ENCODE peak calls at places on chromosome X, in four cellular contexts. Q is K562, G is GM12878, F is HepG2. L is an unnamed sample.

GRCh38 chrX:137432609-137433008 is 133.3 kb upstream of the ZIC3 start:
- DNase-seq in F (peak; percentile 0), G (no peak), Q (peak; percentile 35), L (peak; percentile 52)

GRCh38 chrX:82230013-82230412 is 1028.1 kb downstream of the SH3BGRL start:
- DNase-seq in G (no peak), F (no peak), Q (no peak), L (no peak)

GRCh38 chrX:70592091-70592490 is 147.5 kb downstream of the DLG3 start:
- DNase-seq in G (no peak), Q (no peak), F (no peak), L (no peak)

GRCh38 chrX:109797311-109797975 is 64.4 kb upstream of the ACSL4 start:
- DNase-seq in F (peak; percentile 54), G (no peak), Q (no peak), L (no peak)

GRCh38 chrX:155056877-155057792 is 13.8 kb downstream of the CMC4 start:
- DNase-seq in Q (peak; percentile 52), G (peak; percentile 24), F (peak; percentile 43), L (peak; percentile 66)

GRCh38 chrX:113747274-113747973 is 836.5 kb upstream of the HTR2C start:
- DNase-seq in Q (no peak), G (no peak), F (no peak), L (no peak)

GRCh38 chrX:151180400-151180799 is 4.0 kb downstream of the GPR50 start:
- DNase-seq in Q (no peak), F (no peak), G (no peak), L (no peak)

GRCh38 chrX:150197388-150197787 is 165.7 kb upstream of the MAMLD1 start:
- DNase-seq in F (no peak), Q (no peak), G (no peak), L (no peak)

GRCh38 chrX:139766545-139766983 is 58.6 kb upstream of the MCF2 start:
- DNase-seq in F (no peak), Q (no peak), G (peak; percentile 8), L (no peak)

GRCh38 chrX:45667666-45668065 is 467.0 kb upstream of the DIPK2B start:
- DNase-seq in F (no peak), Q (no peak), G (no peak), L (no peak)

GRCh38 chrX:71301195-71301924 is at the start of gene ITGB1BP2:
- DNase-seq in Q (peak; percentile 11), F (peak; percentile 43), G (no peak), L (no peak)

GRCh38 chrX:44889824-44890223 is 16.8 kb downstream of the KDM6A start:
- DNase-seq in Q (no peak), G (no peak), F (no peak), L (no peak)

GRCh38 chrX:110145854-110146253 is 142.9 kb downstream of the TMEM164 start:
- DNase-seq in Q (peak; percentile 19), F (no peak), G (no peak), L (peak; percentile 10)

GRCh38 chrX:1600406-1601050 is 9.1 kb downstream of the AKAP17A start:
- DNase-seq in Q (no peak), F (no peak), G (no peak), L (no peak)

GRCh38 chrX:47191331-47191730 is 2.3 kb upstream of the UBA1 start:
- DNase-seq in Q (no peak), F (no peak), G (no peak), L (peak; percentile 17)

GRCh38 chrX:153477039-153477438 is 6.7 kb upstream of the HAUS7 start:
- DNase-seq in G (no peak), Q (no peak), F (no peak), L (no peak)

GRCh38 chrX:154000051-154000450 is 19.7 kb downstream of the IRAK1 start:
- DNase-seq in F (no peak), Q (no peak), G (no peak), L (no peak)

GRCh38 chrX:16819634-16820033 is 33.4 kb downstream of the TXLNG start:
- DNase-seq in G (no peak), F (no peak), Q (no peak), L (no peak)

GRCh38 chrX:133053854-133054565 is 42.9 kb downstream of the USP26 start:
- DNase-seq in F (no peak), Q (no peak), G (no peak), L (no peak)

GRCh38 chrX:18620349-18620748 is 51.6 kb downstream of the RS1 start:
- DNase-seq in G (peak; percentile 7), Q (no peak), F (peak; percentile 78), L (no peak)

GRCh38 chrX:630007-630921 is at the start of gene SHOX:
- DNase-seq in F (no peak), Q (no peak), G (no peak), L (peak; percentile 46)

GRCh38 chrX:63930140-63930539 is 145.1 kb upstream of the ARHGEF9 start:
- DNase-seq in G (no peak), F (no peak), Q (no peak), L (peak; percentile 13)

GRCh38 chrX:136525738-136526606 is 6.0 kb upstream of the VGLL1 start:
- DNase-seq in Q (no peak), G (no peak), F (no peak), L (no peak)

GRCh38 chrX:108696690-108697089 is 39.7 kb downstream of the IRS4 start:
- DNase-seq in F (no peak), Q (no peak), G (no peak), L (no peak)

GRCh38 chrX:108701633-108702032 is 34.7 kb downstream of the IRS4 start:
- DNase-seq in Q (no peak), G (no peak), F (no peak), L (no peak)

GRCh38 chrX:108704839-108705238 is 31.5 kb downstream of the IRS4 start:
- DNase-seq in F (no peak), Q (no peak), G (no peak), L (no peak)

GRCh38 chrX:108699368-108699767 is 37.0 kb downstream of the IRS4 start:
- DNase-seq in F (peak; percentile 13), G (peak; percentile 7), Q (peak; percentile 5), L (no peak)
- TF ChIP-seq CTCF in F (peak; percentile 33), G (peak; percentile 23), Q (peak; percentile 22), L (no peak)

GRCh38 chrX:24264383-24264782 is 49.5 kb downstream of the SUPT20HL2 start:
- DNase-seq in Q (no peak), G (no peak), F (no peak), L (no peak)

GRCh38 chrX:24262309-24262708 is 51.6 kb downstream of the SUPT20HL2 start:
- DNase-seq in G (no peak), Q (no peak), F (no peak), L (no peak)

GRCh38 chrX:24268786-24269185 is 45.1 kb downstream of the SUPT20HL2 start:
- DNase-seq in G (no peak), F (no peak), Q (no peak), L (no peak)

GRCh38 chrX:24271262-24271661 is 42.6 kb downstream of the SUPT20HL2 start:
- DNase-seq in G (no peak), F (no peak), Q (no peak), L (no peak)

DNA sequence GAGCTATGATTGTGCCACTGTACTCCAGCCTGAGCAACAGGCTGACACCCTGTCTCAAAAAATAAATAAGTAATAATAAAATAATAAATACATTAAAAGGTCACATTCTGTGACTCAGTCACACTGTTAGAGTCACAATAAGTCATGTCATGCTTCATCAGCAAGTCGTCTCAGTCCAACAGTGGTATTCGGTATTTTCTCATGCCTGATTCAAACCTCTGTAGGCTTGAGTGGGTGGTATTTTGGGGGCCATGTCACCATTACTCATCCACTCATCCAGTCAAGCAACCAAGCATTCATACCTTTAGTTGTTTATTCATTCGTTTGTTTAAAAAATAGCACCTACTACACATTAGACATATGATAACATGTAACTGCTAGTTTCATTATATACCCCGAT is 46.9 kb downstream of the SUPT20HL2 start:
- DNase-seq in F (no peak), Q (no peak), G (no peak), L (no peak)
- TF ChIP-seq CREM in F (no peak), Q (no peak), G (no peak), L (no peak)

DNA sequence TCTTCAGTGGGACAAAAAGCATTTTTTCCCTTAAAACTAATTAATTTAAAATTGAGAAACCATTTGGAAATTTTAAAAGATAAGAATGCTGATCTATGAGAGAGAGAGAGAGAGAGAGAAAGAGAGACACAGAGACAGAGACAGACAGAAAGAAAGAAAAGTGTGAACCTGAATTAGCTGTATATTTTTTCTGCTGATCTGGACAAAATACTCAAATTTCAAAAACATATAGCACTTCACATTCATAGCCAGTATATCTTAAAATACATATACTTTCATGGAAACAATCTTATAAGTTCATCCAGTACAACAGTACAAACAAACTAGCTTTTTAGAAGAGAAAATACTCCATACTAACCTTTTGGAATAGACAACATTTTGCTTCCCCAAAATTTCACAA is 18.4 kb downstream of the ENOX2 start:
- DNase-seq in F (no peak), Q (no peak), G (no peak), L (no peak)
- TF ChIP-seq CTCF in F (no peak), Q (no peak), G (no peak), L (no peak)

GRCh38 chrX:22800806-22801205 is 199.0 kb upstream of the DDX53 start:
- DNase-seq in G (no peak), Q (no peak), F (no peak), L (no peak)

GRCh38 chrX:22803353-22803752 is 196.4 kb upstream of the DDX53 start:
- DNase-seq in G (no peak), F (no peak), Q (no peak), L (no peak)

GRCh38 chrX:22795680-22796079 is 204.1 kb upstream of the DDX53 start:
- DNase-seq in F (no peak), G (no peak), Q (no peak), L (no peak)

GRCh38 chrX:22800360-22800759 is 199.4 kb upstream of the DDX53 start:
- DNase-seq in G (no peak), F (no peak), Q (no peak), L (no peak)
- TF ChIP-seq CREM in G (no peak), F (no peak), Q (no peak), L (no peak)

GRCh38 chrX:140799216-140799615 is 89.7 kb downstream of the LINC00632 start:
- DNase-seq in G (no peak), F (no peak), Q (no peak), L (no peak)

DNA sequence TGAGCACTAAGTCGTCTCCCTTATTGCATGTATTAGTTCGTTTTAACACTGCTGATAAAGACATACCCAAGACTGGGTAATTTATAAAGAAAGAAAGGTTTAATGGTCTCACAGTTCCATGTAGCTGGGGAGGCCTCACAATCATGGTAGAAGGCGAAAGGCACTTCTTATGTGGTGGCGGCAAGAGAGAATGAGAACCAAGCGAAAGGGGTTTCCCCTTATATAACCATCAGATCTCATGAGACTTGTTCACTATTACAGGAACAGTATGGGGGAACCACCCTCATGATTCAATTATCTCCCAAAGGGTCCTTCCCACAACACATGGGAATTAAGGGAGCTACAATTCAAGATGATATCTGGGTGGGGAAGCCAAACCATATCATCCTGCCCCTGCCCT is 85.1 kb downstream of the LINC00632 start:
- DNase-seq in G (no peak), Q (no peak), F (no peak), L (no peak)
- TF ChIP-seq CTCF in G (no peak), Q (no peak), F (no peak), L (no peak)

DNA sequence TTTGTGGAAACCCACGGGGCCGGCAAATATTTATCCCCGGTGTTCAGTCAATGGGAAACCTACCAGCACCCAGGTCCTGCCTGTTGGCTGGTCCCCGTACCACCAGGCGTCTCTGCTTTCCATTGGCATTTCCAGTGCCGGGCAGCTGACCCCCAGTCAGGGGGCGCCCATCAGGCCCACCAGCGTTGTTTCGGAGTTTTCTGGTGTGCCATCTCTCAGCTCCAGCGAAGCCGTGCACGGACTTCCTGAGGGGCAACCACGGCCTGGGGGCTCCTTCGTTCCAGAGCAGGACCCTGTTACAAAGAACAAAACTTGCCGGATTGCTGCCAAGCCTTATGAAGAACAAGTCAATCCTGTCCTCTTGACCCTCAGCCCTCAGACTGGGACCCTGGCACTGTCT is 32.7 kb downstream of the BCORL1 start:
- DNase-seq in Q (no peak), G (no peak), F (no peak), L (no peak)
- TF ChIP-seq CREM in Q (no peak), G (no peak), F (no peak), L (no peak)

L was measured in WTC11.